ENCODE peak calls at places on chromosomes 4 and X, in six cellular contexts. O is HepG2, Q is thyroid gland, K is heart left ventricle, Y is IMR-90, P is A549. G is an unnamed sample.

GRCh38 chr4:142817442-142817841 is 28.7 kb downstream of the INPP4B start:
- DNase-seq in Q (no peak), Y (peak), O (no peak), K (no peak), P (no peak), G (no peak)

GRCh38 chr4:38967260-38968095 is 64.7 kb downstream of the TMEM156 start:
- DNase-seq in K (no peak), Y (peak), P (no peak), Q (no peak), O (peak), G (no peak)

GRCh38 chrX:129360175-129360574 is 163.1 kb downstream of the SMARCA1 start:
- DNase-seq in P (peak), Q (peak), Y (peak), O (peak), K (peak), G (peak)

GRCh38 chr4:8319731-8320385 is 50.3 kb downstream of the HTRA3 start:
- DNase-seq in Y (no peak), O (no peak), Q (no peak), P (no peak), K (peak), G (peak)

GRCh38 chr4:80007745-80008149 is 65.3 kb downstream of the ANTXR2 start:
- DNase-seq in K (no peak), Y (no peak), Q (no peak), P (no peak), O (no peak), G (no peak)

GRCh38 chr4:87321888-87322287 is 794 bp downstream of the HSD17B13 start:
- DNase-seq in Q (no peak), Y (no peak), O (no peak), P (no peak), K (no peak), G (no peak)

GRCh38 chr4:119521306-119521705 is 107.3 kb downstream of the PDE5A start:
- DNase-seq in Q (no peak), P (no peak), Y (no peak), O (peak), K (no peak), G (no peak)

GRCh38 chrX:139049455-139049854 is 337.9 kb upstream of the FGF13 start:
- DNase-seq in K (no peak), Q (no peak), Y (no peak), P (no peak), O (no peak), G (no peak)

GRCh38 chr4:19126903-19127302 is 1105.3 kb upstream of the LCORL start:
- DNase-seq in Y (no peak), Q (no peak), P (no peak), K (no peak), O (no peak), G (no peak)

GRCh38 chr4:184544711-184545409 is 70.5 kb upstream of the IRF2 start:
- DNase-seq in Y (no peak), P (no peak), Q (no peak), O (no peak), K (no peak), G (no peak)

GRCh38 chrX:19852014-19853005 is 35.1 kb downstream of the SH3KBP1 start:
- DNase-seq in O (peak), Y (peak), Q (no peak), P (no peak), K (no peak), G (no peak)

GRCh38 chrX:14476169-14476568 is 53.2 kb upstream of the GLRA2 start:
- DNase-seq in K (no peak), Y (no peak), O (no peak), P (no peak), Q (no peak), G (no peak)

GRCh38 chr4:147480891-147481576 is at the start of gene EDNRA:
- DNase-seq in Y (peak), O (no peak), K (peak), P (peak), Q (peak), G (peak)

GRCh38 chrX:150913511-150913910 is 15.0 kb upstream of the CD99L2 start:
- DNase-seq in K (no peak), P (no peak), Q (no peak), Y (peak), O (no peak), G (no peak)

GRCh38 chrX:132631579-132632232 is 142.9 kb upstream of the MBNL3 start:
- DNase-seq in Y (peak), O (peak), Q (no peak), P (peak), K (no peak), G (no peak)

GRCh38 chr4:3497554-3498389 is 34.5 kb downstream of the LRPAP1 start:
- DNase-seq in P (no peak), O (no peak), K (no peak), Q (no peak), Y (no peak), G (no peak)

GRCh38 chr4:151691639-151692442 is 69.0 kb downstream of the GATB start:
- DNase-seq in Y (peak), K (no peak), P (no peak), Q (no peak), O (no peak), G (no peak)

GRCh38 chr4:2378898-2379297 is 39.5 kb downstream of the ZFYVE28 start:
- DNase-seq in Q (no peak), P (no peak), K (no peak), Y (no peak), O (no peak), G (no peak)

GRCh38 chr4:119785963-119786362 is 157.4 kb upstream of the PDE5A start:
- DNase-seq in Y (peak), O (peak), P (no peak), K (no peak), Q (peak), G (no peak)

GRCh38 chrX:115894087-115894486 is 276.5 kb upstream of the AGTR2 start:
- DNase-seq in P (no peak), K (no peak), Y (peak), O (peak), Q (peak), G (no peak)

GRCh38 chr4:25569726-25570125 is 85.9 kb upstream of the SLC34A2 start:
- DNase-seq in P (no peak), O (no peak), Q (no peak), Y (no peak), K (no peak), G (no peak)

GRCh38 chrX:77505227-77505626 is 58.0 kb downstream of the FGF16 start:
- DNase-seq in K (no peak), Y (peak), O (peak), Q (no peak), P (no peak), G (no peak)

GRCh38 chrX:73400136-73400748 is 46.6 kb upstream of the CDX4 start:
- DNase-seq in Y (no peak), K (no peak), O (no peak), Q (no peak), P (peak), G (no peak)

GRCh38 chrX:71099736-71100135 is 4.1 kb downstream of the FOXO4 start:
- DNase-seq in Y (no peak), P (no peak), Q (no peak), K (no peak), O (no peak), G (no peak)

DNA sequence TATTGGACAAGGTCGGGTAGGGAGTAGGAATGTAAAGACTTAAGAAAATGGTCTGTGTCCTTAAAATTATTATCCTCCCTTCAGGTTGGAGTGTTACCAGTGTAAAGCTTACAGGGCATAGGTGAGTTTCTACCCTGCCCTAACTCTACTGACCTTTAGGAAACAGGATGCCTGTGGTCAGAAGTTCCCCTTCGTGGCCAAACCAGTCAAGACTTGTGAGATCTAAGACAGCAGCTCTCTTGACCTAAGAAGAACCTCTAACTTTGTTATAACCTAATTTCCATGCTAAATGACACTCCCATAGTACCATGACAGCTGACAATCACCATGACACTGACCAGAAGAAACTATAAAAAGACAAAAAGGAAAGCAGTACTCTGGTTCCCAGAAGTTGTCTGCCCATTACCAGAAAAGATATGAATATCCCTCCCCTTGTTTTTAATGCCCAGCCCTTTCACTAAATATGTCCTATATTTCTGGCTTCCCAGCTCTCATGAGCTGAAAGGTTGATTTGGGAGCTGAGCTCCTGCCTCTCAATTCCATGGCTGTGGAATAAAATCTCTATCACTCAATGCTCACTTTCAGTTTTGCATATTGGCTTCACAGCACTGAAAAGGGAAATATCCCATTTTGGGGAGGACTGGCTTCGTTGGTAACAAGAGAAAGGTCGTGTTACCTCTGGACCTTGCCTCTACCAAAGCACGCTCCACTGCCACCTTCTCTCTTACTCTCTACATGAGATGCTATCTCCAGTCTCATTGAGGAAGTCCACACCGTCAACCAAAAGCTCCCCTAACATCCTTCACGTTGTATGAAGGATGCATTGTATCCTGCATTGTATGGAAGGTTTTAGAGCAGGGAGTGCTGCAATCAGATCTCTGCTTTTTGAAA is 194.8 kb upstream of the LDB2 start:
- DNase-seq in Q (no peak), O (no peak), K (no peak), P (no peak), Y (no peak), G (no peak)
- H3K27ac ChIP-seq in Q (no peak), O (no peak), K (no peak), P (no peak), Y (no peak), G (no peak)

GRCh38 chrX:40571600-40571999 is 9.2 kb upstream of the ATP6AP2 start:
- DNase-seq in Q (no peak), P (no peak), O (no peak), K (no peak), Y (no peak), G (no peak)

GRCh38 chrX:40576291-40576690 is 4.5 kb upstream of the ATP6AP2 start:
- DNase-seq in P (no peak), K (no peak), Q (no peak), Y (no peak), O (no peak), G (no peak)

GRCh38 chrX:40573763-40574162 is 7.0 kb upstream of the ATP6AP2 start:
- DNase-seq in Y (peak), O (peak), P (no peak), Q (no peak), K (no peak), G (no peak)

GRCh38 chrX:40570346-40571093 is 10.2 kb upstream of the ATP6AP2 start:
- DNase-seq in Q (no peak), O (no peak), Y (no peak), P (no peak), K (no peak), G (no peak)
- H3K4me3 ChIP-seq in Q (no peak), O (peak), Y (no peak), P (no peak), K (no peak), G (no peak)

DNA sequence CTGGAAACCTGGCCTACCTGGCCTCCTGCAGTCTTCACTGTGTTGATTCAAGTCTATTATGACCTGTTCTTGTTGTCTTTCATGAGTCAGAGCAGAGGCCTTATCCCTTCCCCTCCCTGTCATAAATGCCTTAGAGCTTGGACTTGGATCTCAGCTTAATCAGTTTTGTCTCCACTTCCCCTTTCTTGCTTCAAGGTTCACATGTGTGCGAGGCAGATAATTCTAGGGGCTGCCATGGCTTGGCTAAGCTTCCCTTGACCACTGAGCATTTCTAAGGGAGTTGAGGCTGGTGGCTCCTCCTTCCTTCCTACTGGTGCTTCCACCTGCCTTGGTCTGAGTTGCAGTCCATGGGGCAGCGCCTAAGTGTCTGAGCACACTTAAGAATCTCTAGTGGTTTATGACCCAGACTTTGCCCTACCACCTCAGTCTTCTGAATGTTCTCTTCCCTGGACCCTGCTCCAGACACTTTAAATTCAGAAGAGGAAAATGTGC is 1.7 kb upstream of the HEPH start:
- DNase-seq in O (no peak), P (no peak), K (no peak), Q (no peak), Y (no peak), G (no peak)
- TF ChIP-seq POLR2A in O (no peak), P (no peak), K (no peak), Q (no peak), Y (no peak), G (no peak)

GRCh38 chr4:71784569-71785197 is 804 bp upstream of the GC start:
- DNase-seq in Y (no peak), O (no peak), Q (no peak), K (no peak), P (no peak), G (no peak)
- H3K27ac ChIP-seq in Y (no peak), O (no peak), Q (no peak), K (no peak), P (no peak), G (no peak)